ENCODE peak calls at places on chromosome 12, in seven cellular contexts. T is A172; V is GM18507; Q is stimulated activated CD8-positive, alpha-beta memory T cell treated with anti-CD3 and anti-CD28 coated beads, Interleukin-4, amount 100 ng/mL, for 1 hour; N is Ammon's horn; F is NCI-H345; K is omental fat pad. P is an unnamed sample.

GRCh38 chr12:53989227-53990113 is 4.5 kb downstream of the HOXC10 start:
- DNase-seq in T (no peak), V (peak), Q (no peak), N (peak), F (peak), K (no peak), P (no peak)

GRCh38 chr12:109594566-109595317 is 21.1 kb downstream of the MVK start:
- DNase-seq in T (no peak), V (no peak), Q (no peak), N (no peak), F (no peak), K (no peak), P (no peak)

GRCh38 chr12:3047961-3048360 is 29.2 kb upstream of the TSPAN9 start:
- DNase-seq in T (no peak), V (no peak), Q (no peak), N (no peak), F (no peak), K (no peak), P (no peak)

GRCh38 chr12:87150969-87151662 is 878.1 kb downstream of the C12orf50 start:
- DNase-seq in T (peak), V (no peak), Q (no peak), N (no peak), F (no peak), K (no peak), P (no peak)

GRCh38 chr12:6539276-6540134 is 5.2 kb downstream of the GAPDH start:
- DNase-seq in T (no peak), V (no peak), Q (no peak), N (no peak), F (no peak), K (no peak), P (no peak)

GRCh38 chr12:120350576-120351350 is 18.2 kb downstream of the MSI1 start:
- DNase-seq in T (no peak), V (no peak), Q (no peak), N (no peak), F (peak), K (no peak), P (no peak)

GRCh38 chr12:94289551-94290312 is 141.4 kb downstream of the PLXNC1 start:
- DNase-seq in T (peak), V (no peak), Q (no peak), N (peak), F (no peak), K (no peak), P (no peak)

GRCh38 chr12:121925361-121925725 is 7.0 kb downstream of the CFAP251 start:
- DNase-seq in T (peak), V (no peak), Q (no peak), N (no peak), F (no peak), K (no peak), P (no peak)

GRCh38 chr12:52631676-52632459 is 13.5 kb upstream of the KRT73 start:
- DNase-seq in T (no peak), V (no peak), Q (no peak), N (no peak), F (no peak), K (no peak), P (no peak)

GRCh38 chr12:65881348-65881961 is 57.2 kb downstream of the HMGA2 start:
- DNase-seq in T (no peak), V (no peak), Q (no peak), N (peak), F (no peak), K (no peak), P (no peak)

GRCh38 chr12:130405332-130405731 is 67.6 kb downstream of the PIWIL1 start:
- DNase-seq in T (no peak), V (no peak), Q (no peak), N (no peak), F (no peak), K (no peak), P (no peak)

GRCh38 chr12:6069452-6070093 is 54.9 kb downstream of the VWF start:
- DNase-seq in T (no peak), V (no peak), Q (no peak), N (peak), F (no peak), K (peak), P (no peak)

GRCh38 chr12:19045421-19045820 is 84.1 kb upstream of the PLEKHA5 start:
- DNase-seq in T (no peak), V (no peak), Q (no peak), N (no peak), F (no peak), K (no peak), P (no peak)

GRCh38 chr12:25500651-25501050 is 52.4 kb downstream of the LMNTD1 start:
- DNase-seq in T (no peak), V (no peak), Q (no peak), N (no peak), F (no peak), K (no peak), P (no peak)

GRCh38 chr12:52198454-52199215 is 6.8 kb upstream of the KRT80 start:
- DNase-seq in T (no peak), V (no peak), Q (no peak), N (peak), F (peak), K (no peak), P (no peak)

GRCh38 chr12:16112151-16112550 is 165.3 kb downstream of the SLC15A5 start:
- DNase-seq in T (no peak), V (no peak), Q (no peak), N (no peak), F (no peak), K (no peak), P (no peak)

GRCh38 chr12:32947203-32947795 is 50.7 kb upstream of the PKP2 start:
- DNase-seq in T (peak), V (no peak), Q (no peak), N (peak), F (peak), K (no peak), P (no peak)

GRCh38 chr12:69999561-69999960 is 174.5 kb downstream of the MYRFL start:
- DNase-seq in T (no peak), V (no peak), Q (no peak), N (no peak), F (no peak), K (no peak), P (no peak)

GRCh38 chr12:112182499-112182898 is 57.1 kb downstream of the TRAFD1 start:
- DNase-seq in T (no peak), V (no peak), Q (no peak), N (peak), F (peak), K (no peak), P (no peak)

GRCh38 chr12:69513297-69513696 is 43.1 kb downstream of the FRS2 start:
- DNase-seq in T (no peak), V (no peak), Q (no peak), N (peak), F (no peak), K (no peak), P (no peak)

GRCh38 chr12:82968644-82969339 is 282.1 kb downstream of the TMTC2 start:
- DNase-seq in T (no peak), V (no peak), Q (no peak), N (no peak), F (no peak), K (no peak), P (no peak)

GRCh38 chr12:6824962-6825381 is 3.2 kb upstream of the P3H3 start:
- DNase-seq in T (no peak), V (no peak), Q (no peak), N (no peak), F (no peak), K (no peak), P (no peak)

GRCh38 chr12:108360487-108360886 is 21.4 kb upstream of the CMKLR1 start:
- DNase-seq in T (peak), V (peak), Q (no peak), N (no peak), F (no peak), K (no peak), P (no peak)

GRCh38 chr12:51183816-51184215 is 10.9 kb upstream of the TFCP2 start:
- DNase-seq in T (peak), V (no peak), Q (no peak), N (no peak), F (peak), K (no peak), P (no peak)